ENCODE peak calls at places on chromosomes 3 and 15, in five cellular contexts. W is H1, O is HCT116, Q is SK-N-SH, U is K562. J is an unnamed sample.

GRCh38 chr3:133283958-133284807 is 115.7 kb upstream of the BFSP2 start:
- DNase-seq in U (no peak), Q (no peak), W (peak; percentile 25), O (no peak), J (no peak)

GRCh38 chr15:66724732-66725467 is 22.9 kb downstream of the SMAD6 start:
- DNase-seq in W (no peak), U (no peak), O (no peak), Q (peak; percentile 64), J (no peak)

GRCh38 chr3:172029425-172030128 is 9.8 kb upstream of the FNDC3B start:
- DNase-seq in U (no peak), W (no peak), Q (no peak), O (no peak), J (no peak)

GRCh38 chr15:67049351-67050044 is 15.9 kb upstream of the SMAD3 start:
- DNase-seq in W (no peak), Q (no peak), O (no peak), U (no peak), J (peak; percentile 22)

GRCh38 chr3:198079771-198080520 is 119.9 kb downstream of the LMLN start:
- DNase-seq in W (peak; percentile 9), Q (no peak), U (peak; percentile 18), O (peak; percentile 50), J (no peak)

GRCh38 chr3:186646106-186646505 is 5.9 kb downstream of the FETUB start:
- DNase-seq in O (no peak), W (no peak), Q (no peak), U (no peak), J (no peak)

GRCh38 chr3:126035362-126036050 is 48.4 kb downstream of the SLC41A3 start:
- DNase-seq in Q (no peak), O (no peak), W (no peak), U (no peak), J (no peak)

GRCh38 chr3:18716821-18717220 is 291.7 kb upstream of the SATB1 start:
- DNase-seq in Q (no peak), W (no peak), U (no peak), O (no peak), J (no peak)

GRCh38 chr3:153284282-153284938 is 122.4 kb downstream of the RAP2B start:
- DNase-seq in W (no peak), Q (no peak), O (peak; percentile 61), U (no peak), J (peak; percentile 43)

GRCh38 chr3:174862101-174862500 is 3.0 kb downstream of the NAALADL2 start:
- DNase-seq in O (peak; percentile 51), Q (no peak), U (no peak), W (peak; percentile 17), J (peak; percentile 51)

GRCh38 chr3:188198001-188198400 is 44.0 kb downstream of the LPP start:
- DNase-seq in O (no peak), U (no peak), Q (no peak), W (no peak), J (no peak)

GRCh38 chr3:188199386-188199785 is 45.4 kb downstream of the LPP start:
- DNase-seq in O (no peak), W (no peak), Q (no peak), U (no peak), J (no peak)

GRCh38 chr3:188198760-188199327 is 44.9 kb downstream of the LPP start:
- DNase-seq in W (no peak), Q (no peak), U (no peak), O (no peak), J (no peak)

GRCh38 chr3:188196232-188196990 is 42.5 kb downstream of the LPP start:
- DNase-seq in W (no peak), O (no peak), Q (no peak), U (no peak), J (no peak)

DNA sequence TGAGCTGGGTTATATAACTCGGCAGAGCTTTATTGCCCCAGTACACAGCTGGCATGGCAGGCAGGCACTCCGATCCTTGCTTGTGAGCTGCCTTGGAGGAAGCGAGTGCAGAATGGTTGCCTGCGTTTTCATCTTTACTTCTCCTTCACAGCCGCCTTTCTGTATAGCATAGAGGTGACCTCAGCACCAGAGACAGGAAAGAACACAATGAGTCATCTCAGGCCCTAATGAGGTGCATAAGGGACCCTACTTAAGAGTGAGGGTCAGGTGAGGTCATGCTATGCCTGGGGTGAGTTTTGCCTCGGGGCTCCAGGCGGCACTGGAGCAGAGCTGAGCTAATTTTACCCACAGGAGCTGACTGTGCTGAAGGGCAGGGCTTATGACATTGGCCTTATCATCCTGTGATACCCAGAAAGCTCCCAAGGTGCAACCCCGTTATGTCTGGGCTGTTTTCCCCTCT is 43.5 kb downstream of the LPP start:
- DNase-seq in Q (no peak), W (peak; percentile 61), O (no peak), U (no peak), J (no peak)
- TF ChIP-seq JUND in Q (peak; percentile 49), W (no peak), O (no peak), U (no peak), J (no peak)

DNA sequence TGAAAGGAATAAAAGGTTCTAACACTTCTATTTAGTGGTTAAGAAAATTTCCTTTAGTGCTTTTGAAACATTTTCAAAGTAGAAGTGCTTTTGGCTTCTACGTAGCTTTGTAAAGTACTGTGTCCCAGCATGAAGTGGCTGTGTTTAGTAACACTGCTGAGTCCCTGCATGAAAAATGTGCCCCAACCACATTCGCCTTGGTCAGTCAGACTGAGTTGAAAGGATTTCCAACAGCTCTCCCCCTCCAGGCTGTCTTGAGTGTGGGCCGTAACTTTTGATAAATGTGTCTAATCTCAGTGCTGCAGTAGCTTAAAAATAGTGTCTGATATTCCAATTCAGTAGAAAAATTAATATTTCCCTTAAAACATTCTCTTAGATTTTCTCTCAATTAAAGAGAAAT is 115.0 kb downstream of the NR1D2 start:
- DNase-seq in O (no peak), W (no peak), U (no peak), Q (no peak), J (no peak)
- TF ChIP-seq JUND in O (no peak), W (no peak), U (no peak), Q (no peak), J (no peak)

GRCh38 chr3:38620236-38620635 is 29.3 kb downstream of the SCN5A start:
- DNase-seq in U (no peak), W (no peak), Q (no peak), O (no peak), J (no peak)
- TF ChIP-seq JUND in U (no peak), W (no peak), Q (no peak), O (no peak), J (no peak)

GRCh38 chr3:74214286-74214685 is 400.2 kb downstream of the CNTN3 start:
- DNase-seq in O (no peak), W (no peak), U (no peak), Q (no peak), J (no peak)
- TF ChIP-seq JUND in O (no peak), W (no peak), U (no peak), Q (no peak), J (no peak)

GRCh38 chr3:146130881-146131371 is 30.1 kb downstream of the PLOD2 start:
- DNase-seq in O (no peak), U (no peak), Q (no peak), W (no peak), J (no peak)
- TF ChIP-seq JUND in O (no peak), U (no peak), Q (no peak), W (no peak), J (no peak)

DNA sequence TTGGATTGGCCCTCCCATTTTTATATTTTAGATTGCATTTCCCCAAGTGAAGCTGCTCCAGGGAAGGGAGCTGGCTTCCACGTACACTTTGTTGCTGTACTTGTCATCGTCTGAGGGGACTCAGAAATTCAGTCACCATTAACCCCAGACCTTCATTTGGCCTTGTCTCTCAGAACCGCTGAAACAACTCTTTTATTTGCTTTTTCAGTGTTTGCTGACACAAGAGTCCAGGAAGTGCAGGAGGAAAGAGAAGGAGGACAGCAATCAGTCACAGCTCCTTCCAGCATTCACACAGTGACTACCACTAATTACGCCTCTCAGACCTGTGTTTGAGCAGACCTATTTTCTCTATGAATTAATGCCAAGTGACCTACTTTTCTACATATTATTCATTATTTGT is 276.5 kb downstream of the TBL1XR1 start:
- DNase-seq in O (no peak), U (no peak), W (no peak), Q (no peak), J (peak; percentile 52)
- TF ChIP-seq JUND in O (no peak), U (no peak), W (no peak), Q (no peak), J (no peak)